ENCODE peak calls at places on chromosomes 4 and X, in four cellular contexts. P is SHP77; U is activated naive CD8-positive, alpha-beta T cell treated with anti-CD3 and anti-CD28 coated beads for 36 hours; A is esophagus muscularis mucosa. E is an unnamed sample.

GRCh38 chr4:42630908-42631307 is 26.0 kb downstream of the ATP8A1 start:
- DNase-seq in P (no peak), U (no peak), A (no peak), E (no peak)

GRCh38 chrX:40087574-40088298 is 10.0 kb downstream of the BCOR start:
- DNase-seq in P (no peak), U (no peak), A (no peak), E (no peak)

GRCh38 chr4:105831189-105831588 is 64.1 kb upstream of the NPNT start:
- DNase-seq in P (no peak), U (no peak), A (no peak), E (no peak)

GRCh38 chrX:40166582-40166981 is 68.8 kb upstream of the BCOR start:
- DNase-seq in P (no peak), U (no peak), A (no peak), E (no peak)

GRCh38 chr4:4860381-4860802 is 927 bp downstream of the MSX1 start:
- DNase-seq in P (no peak), U (no peak), A (no peak), E (no peak)

GRCh38 chrX:13816899-13817298 is at the start of gene GPM6B:
- DNase-seq in P (no peak), U (no peak), A (no peak), E (no peak)

GRCh38 chr4:173943547-173943946 is 339.9 kb downstream of the FBXO8 start:
- DNase-seq in P (no peak), U (no peak), A (no peak), E (no peak)

GRCh38 chr4:3263053-3263958 is 14.3 kb downstream of the MSANTD1 start:
- DNase-seq in P (no peak), U (no peak), A (no peak), E (no peak)

GRCh38 chrX:128807367-128807766 is 715.9 kb downstream of the SMARCA1 start:
- DNase-seq in P (no peak), U (no peak), A (no peak), E (no peak)

GRCh38 chr4:128228021-128228571 is 59.5 kb downstream of the PGRMC2 start:
- DNase-seq in P (no peak), U (no peak), A (no peak), E (no peak)

GRCh38 chr4:38334791-38335190 is 329.2 kb upstream of the KLF3 start:
- DNase-seq in P (no peak), U (no peak), A (no peak), E (no peak)

GRCh38 chrX:4435905-4436304 is 722.5 kb upstream of the PRKX start:
- DNase-seq in P (no peak), U (no peak), A (no peak), E (no peak)

GRCh38 chr4:125434136-125434535 is 119.4 kb downstream of the FAT4 start:
- DNase-seq in P (no peak), U (no peak), A (no peak), E (no peak)

GRCh38 chr4:14952352-14952751 is 49.9 kb upstream of the CPEB2 start:
- DNase-seq in P (no peak), U (no peak), A (no peak), E (no peak)

GRCh38 chrX:30607155-30607554 is 29.6 kb upstream of the TASL start:
- DNase-seq in P (no peak), U (no peak), A (no peak), E (no peak)

GRCh38 chr4:26858035-26858918 is 2.4 kb upstream of the STIM2 start:
- DNase-seq in P (no peak), U (no peak), A (no peak), E (no peak)

GRCh38 chr4:133145241-133145640 is 3.9 kb upstream of the PCDH10 start:
- DNase-seq in P (no peak), U (no peak), A (no peak), E (no peak)

GRCh38 chr4:4831266-4831665 is 28.2 kb upstream of the MSX1 start:
- DNase-seq in P (no peak), U (no peak), A (no peak), E (no peak)

GRCh38 chrX:22033818-22034217 is 1.7 kb downstream of the PHEX start:
- DNase-seq in P (no peak), U (no peak), A (no peak), E (no peak)

GRCh38 chrX:433771-434170 is 47.1 kb upstream of the PPP2R3B start:
- DNase-seq in P (no peak), U (no peak), A (no peak), E (peak; percentile 30)

GRCh38 chr4:45944000-45944399 is 179.9 kb downstream of the GABRG1 start:
- DNase-seq in P (no peak), U (no peak), A (no peak), E (no peak)

GRCh38 chr4:177348348-177348747 is 38.7 kb downstream of the NEIL3 start:
- DNase-seq in P (no peak), U (no peak), A (no peak), E (no peak)

GRCh38 chr4:21469438-21470032 is 479.0 kb downstream of the KCNIP4 start:
- DNase-seq in P (no peak), U (no peak), A (no peak), E (no peak)

GRCh38 chr4:8861576-8862279 is 9.9 kb downstream of the HMX1 start:
- DNase-seq in P (no peak), U (no peak), A (no peak), E (no peak)

GRCh38 chrX:140355922-140356321 is 148.9 kb downstream of the SOX3 start:
- DNase-seq in P (peak; percentile 10), U (no peak), A (no peak), E (no peak)

GRCh38 chr4:29276150-29276549 is 1444.0 kb upstream of the PCDH7 start:
- DNase-seq in P (no peak), U (no peak), A (no peak), E (no peak)

GRCh38 chr4:172727631-172728030 is 441.0 kb upstream of the GALNT7 start:
- DNase-seq in P (no peak), U (no peak), A (no peak), E (no peak)

GRCh38 chr4:77586953-77587383 is 18.7 kb upstream of the CXCL13 start:
- DNase-seq in P (no peak), U (peak; percentile 78), A (no peak), E (no peak)

GRCh38 chrX:21056636-21057035 is 317.6 kb upstream of the CNKSR2 start:
- DNase-seq in P (no peak), U (no peak), A (no peak), E (no peak)

GRCh38 chrX:15451913-15452312 is 41.2 kb downstream of the PIR start:
- DNase-seq in P (no peak), U (no peak), A (no peak), E (no peak)

GRCh38 chrX:11953615-11954014 is 184.7 kb upstream of the FRMPD4 start:
- DNase-seq in P (no peak), U (no peak), A (no peak), E (no peak)

GRCh38 chr4:48578132-48578964 is 88.3 kb downstream of the ZAR1 start:
- DNase-seq in P (peak; percentile 4), U (peak; percentile 30), A (no peak), E (no peak)

GRCh38 chr4:150862829-150863228 is 152.3 kb downstream of the LRBA start:
- DNase-seq in P (no peak), U (no peak), A (no peak), E (no peak)

GRCh38 chrX:134551365-134552095 is 91.6 kb downstream of the HPRT1 start:
- DNase-seq in P (no peak), U (no peak), A (no peak), E (no peak)

GRCh38 chr4:119559044-119559647 is 69.5 kb downstream of the PDE5A start:
- DNase-seq in P (peak; percentile 0), U (no peak), A (no peak), E (no peak)

GRCh38 chr4:41360214-41360910 is 103.6 kb downstream of the UCHL1 start:
- DNase-seq in P (peak; percentile 54), U (peak; percentile 5), A (no peak), E (peak; percentile 83)

GRCh38 chr4:1590244-1590643 is 93.9 kb downstream of the FAM53A start:
- DNase-seq in P (no peak), U (no peak), A (no peak), E (peak; percentile 40)

GRCh38 chr4:32472918-32473317 is 1752.7 kb downstream of the PCDH7 start:
- DNase-seq in P (no peak), U (no peak), A (no peak), E (no peak)

GRCh38 chr4:48767055-48767454 is 13.0 kb downstream of the FRYL start:
- DNase-seq in P (no peak), U (no peak), A (no peak), E (no peak)

E was measured in lower lobe of right lung.